ENCODE peak calls at places on chromosomes 3 and 15, in four cellular contexts. J is IMR-90, E is stomach, A is psoas muscle. P is an unnamed sample.

GRCh38 chr15:68229386-68230156 is at the start of gene CLN6:
- DNase-seq in J (peak), E (peak), A (peak), P (peak)

GRCh38 chr3:150268426-150269321 is 139.4 kb upstream of the TSC22D2 start:
- DNase-seq in J (peak), E (no peak), A (no peak), P (no peak)

GRCh38 chr3:169668081-169668956 is 4.8 kb upstream of the MECOM start:
- DNase-seq in J (peak), E (peak), A (peak), P (no peak)

GRCh38 chr3:100525753-100526612 is 33.6 kb downstream of the TMEM45A start:
- DNase-seq in J (peak), E (no peak), A (no peak), P (no peak)

GRCh38 chr3:122864498-122864897 is 69.6 kb downstream of the SLC49A4 start:
- DNase-seq in J (no peak), E (no peak), A (no peak), P (no peak)

GRCh38 chr3:53195066-53195450 is 34.0 kb downstream of the PRKCD start:
- DNase-seq in J (no peak), E (no peak), A (no peak), P (no peak)

GRCh38 chr15:66815322-66815721 is 113.3 kb downstream of the SMAD6 start:
- DNase-seq in J (peak), E (no peak), A (no peak), P (no peak)

GRCh38 chr3:123618768-123619484 is 34.1 kb upstream of the HACD2 start:
- DNase-seq in J (peak), E (peak), A (peak), P (peak)

GRCh38 chr15:25695875-25696760 is 167.0 kb downstream of the ATP10A start:
- DNase-seq in J (no peak), E (no peak), A (no peak), P (no peak)

GRCh38 chr3:36679384-36680200 is 84.8 kb downstream of the DCLK3 start:
- DNase-seq in J (peak), E (no peak), A (no peak), P (no peak)

GRCh38 chr15:94047566-94047965 is 183.8 kb upstream of the MCTP2 start:
- DNase-seq in J (no peak), E (no peak), A (no peak), P (no peak)

GRCh38 chr15:76198456-76199105 is 112.7 kb downstream of the ETFA start:
- DNase-seq in J (no peak), E (no peak), A (no peak), P (no peak)

GRCh38 chr3:99472385-99472784 is 166.0 kb upstream of the COL8A1 start:
- DNase-seq in J (no peak), E (no peak), A (no peak), P (no peak)

GRCh38 chr3:103403191-103403590 is 968.4 kb downstream of the ZPLD1 start:
- DNase-seq in J (no peak), E (no peak), A (no peak), P (no peak)

GRCh38 chr3:10867384-10867783 is 51.4 kb downstream of the SLC6A11 start:
- DNase-seq in J (no peak), E (no peak), A (no peak), P (no peak)

GRCh38 chr15:78239811-78240210 is 5.4 kb upstream of the ACSBG1 start:
- DNase-seq in J (no peak), E (no peak), A (no peak), P (no peak)

GRCh38 chr15:66733976-66734375 is 31.9 kb downstream of the SMAD6 start:
- DNase-seq in J (no peak), E (no peak), A (no peak), P (no peak)

GRCh38 chr3:72154391-72155300 is 369.7 kb upstream of the PROK2 start:
- DNase-seq in J (peak), E (no peak), A (no peak), P (no peak)

GRCh38 chr3:126245811-126246727 is 65.7 kb upstream of the ALDH1L1 start:
- DNase-seq in J (peak), E (peak), A (peak), P (no peak)

GRCh38 chr3:149352556-149352955 is 19.1 kb upstream of the TM4SF18 start:
- DNase-seq in J (peak), E (peak), A (peak), P (no peak)

GRCh38 chr15:65819563-65819960 is 27.5 kb upstream of the DENND4A start:
- DNase-seq in J (peak), E (no peak), A (no peak), P (no peak)

GRCh38 chr3:53808496-53808895 is 37.7 kb downstream of the CHDH start:
- DNase-seq in J (no peak), E (no peak), A (no peak), P (peak)

GRCh38 chr3:25783661-25784512 is 644 bp upstream of the NGLY1 start:
- DNase-seq in J (peak), E (peak), A (no peak), P (peak)

GRCh38 chr15:85587707-85588441 is 206.9 kb downstream of the KLHL25 start:
- DNase-seq in J (peak), E (no peak), A (no peak), P (no peak)

GRCh38 chr3:139202226-139202958 is 141.4 kb upstream of the MRPS22 start:
- DNase-seq in J (no peak), E (no peak), A (no peak), P (no peak)

GRCh38 chr3:41277790-41278465 is 78.6 kb downstream of the CTNNB1 start:
- DNase-seq in J (no peak), E (no peak), A (no peak), P (no peak)

GRCh38 chr3:197525706-197526105 is 30.1 kb downstream of the BDH1 start:
- DNase-seq in J (peak), E (no peak), A (no peak), P (no peak)

GRCh38 chr3:16033889-16034687 is 140.4 kb upstream of the GALNT15 start:
- DNase-seq in J (peak), E (no peak), A (no peak), P (no peak)

GRCh38 chr3:14000556-14000955 is 120.7 kb upstream of the WNT7A start:
- DNase-seq in J (no peak), E (no peak), A (no peak), P (no peak)

GRCh38 chr3:172309741-172310140 is 138.5 kb downstream of the GHSR start:
- DNase-seq in J (no peak), E (no peak), A (no peak), P (no peak)
- H3K27ac ChIP-seq in J (no peak), E (no peak), A (no peak), P (no peak)

GRCh38 chr3:172059532-172059931 is 20.2 kb downstream of the FNDC3B start:
- DNase-seq in J (no peak), E (no peak), A (no peak), P (no peak)

GRCh38 chr3:172063456-172064432 is 24.4 kb downstream of the FNDC3B start:
- DNase-seq in J (no peak), E (no peak), A (no peak), P (no peak)

GRCh38 chr3:172060234-172060633 is 20.9 kb downstream of the FNDC3B start:
- DNase-seq in J (no peak), E (no peak), A (no peak), P (no peak)

GRCh38 chr3:172065534-172065933 is 26.2 kb downstream of the FNDC3B start:
- DNase-seq in J (peak), E (no peak), A (no peak), P (no peak)

GRCh38 chr3:172061724-172062184 is 22.4 kb downstream of the FNDC3B start:
- DNase-seq in J (peak), E (no peak), A (no peak), P (no peak)
- H3K4me3 ChIP-seq in J (no peak), E (peak), A (peak), P (peak)

DNA sequence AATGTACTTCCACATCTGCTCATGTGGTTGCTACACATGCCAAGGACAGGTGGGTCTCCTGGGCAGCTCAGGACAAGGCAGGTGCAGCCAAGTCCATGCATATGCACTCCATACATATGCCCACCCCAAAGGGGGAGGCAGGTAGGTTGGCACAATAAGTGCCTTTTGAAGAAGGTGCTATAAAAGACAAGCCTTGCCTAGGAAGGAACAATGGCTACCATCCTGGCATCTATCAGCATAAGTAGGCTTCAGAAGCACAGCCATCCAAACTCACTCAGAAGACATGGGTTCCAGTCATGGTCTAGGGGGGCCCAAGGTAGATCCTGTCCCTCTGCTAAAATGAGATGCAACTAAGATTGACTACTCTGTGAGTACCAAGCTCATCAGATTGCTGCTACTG is 34.6 kb downstream of the NBEAL2 start:
- DNase-seq in J (no peak), E (peak), A (no peak), P (no peak)
- H3K27ac ChIP-seq in J (no peak), E (peak), A (no peak), P (no peak)

DNA sequence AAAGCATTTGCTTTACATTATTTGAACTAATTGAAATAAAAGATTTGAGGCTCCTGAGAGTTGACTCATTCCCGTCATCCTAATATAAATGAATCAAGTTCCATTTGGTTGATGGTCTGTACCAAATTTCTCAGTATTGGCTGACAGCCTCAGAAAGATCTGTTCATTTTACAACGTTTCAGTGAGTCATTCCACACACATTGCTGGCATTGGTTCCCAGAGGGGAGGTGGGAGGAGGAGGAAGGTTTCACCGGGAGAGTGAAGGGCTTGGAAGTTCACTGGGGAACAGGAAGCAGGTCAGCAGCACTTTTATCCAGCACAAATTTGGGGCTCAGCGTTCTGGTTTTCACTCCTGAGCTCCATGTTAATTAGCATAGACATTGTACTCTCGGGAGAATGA is 176.7 kb upstream of the CADPS start:
- DNase-seq in J (no peak), E (no peak), A (no peak), P (no peak)
- H3K4me3 ChIP-seq in J (no peak), E (no peak), A (no peak), P (peak)

GRCh38 chr15:63044645-63045437 is 2.3 kb downstream of the TPM1 start:
- DNase-seq in J (peak), E (no peak), A (peak), P (no peak)

GRCh38 chr15:63044077-63044644 is 1.6 kb downstream of the TPM1 start:
- DNase-seq in J (no peak), E (no peak), A (no peak), P (no peak)

GRCh38 chr15:63046927-63047760 is 4.6 kb downstream of the TPM1 start:
- DNase-seq in J (no peak), E (no peak), A (no peak), P (no peak)

GRCh38 chr15:63047792-63048114 is 5.2 kb downstream of the TPM1 start:
- DNase-seq in J (no peak), E (no peak), A (no peak), P (no peak)

GRCh38 chr15:63045438-63046278 is 3.1 kb downstream of the TPM1 start:
- DNase-seq in J (no peak), E (no peak), A (no peak), P (no peak)
- H3K27ac ChIP-seq in J (peak), E (peak), A (peak), P (peak)

P was measured in coronary artery.